ENCODE peak calls at places on chromosomes 13 and 19, in nine cellular contexts. R is T-helper 17 cell; M is T1000; W is activated T-helper 1 cell treated with anti-CD3 and anti-CD28 coated beads, Interleukin-2, amount 50 U/mL, for 16 hours; Q is NCI-H2107; J is fibroblast of the conjunctiva; H is posterior vena cava; P is upper lobe of right lung; U is hypothalamus. F is an unnamed sample.

GRCh38 chr13:28324181-28324789 is 170.6 kb downstream of the FLT1 start:
- DNase-seq in U (no peak), R (no peak), H (no peak), J (no peak), P (no peak), M (peak; percentile 1), Q (no peak), W (no peak), F (no peak)

GRCh38 chr19:45781282-45782161 is 768 bp downstream of the DMPK start:
- DNase-seq in W (no peak), U (no peak), R (no peak), P (no peak), Q (peak; percentile 77), H (no peak), M (peak; percentile 24), J (no peak), F (no peak)

GRCh38 chr13:113327766-113328391 is 30.8 kb downstream of the LAMP1 start:
- DNase-seq in W (no peak), P (no peak), M (no peak), Q (no peak), J (no peak), U (no peak), H (no peak), R (no peak), F (no peak)

GRCh38 chr19:14441041-14441938 is 8.2 kb downstream of the PKN1 start:
- DNase-seq in U (no peak), W (no peak), R (no peak), Q (no peak), J (no peak), P (no peak), H (no peak), M (no peak), F (no peak)

GRCh38 chr13:101382086-101382485 is 34.2 kb downstream of the NALCN start:
- DNase-seq in H (no peak), J (no peak), Q (no peak), U (no peak), P (no peak), W (no peak), M (no peak), R (no peak), F (no peak)

GRCh38 chr19:7665076-7665475 is 3.8 kb upstream of the RETN start:
- DNase-seq in H (no peak), M (no peak), R (no peak), Q (no peak), U (no peak), J (peak; percentile 82), P (no peak), W (no peak), F (no peak)

GRCh38 chr19:23440791-23441190 is 45.5 kb upstream of the ZNF91 start:
- DNase-seq in U (no peak), P (no peak), W (no peak), H (no peak), R (no peak), J (no peak), M (no peak), Q (no peak), F (no peak)

GRCh38 chr13:112000888-112001287 is 66.1 kb upstream of the SOX1 start:
- DNase-seq in J (no peak), U (no peak), R (no peak), Q (no peak), P (no peak), M (no peak), H (no peak), W (no peak), F (no peak)

GRCh38 chr19:408441-409005 is 424 bp downstream of the C2CD4C start:
- DNase-seq in P (peak; percentile 59), U (no peak), W (no peak), Q (no peak), R (no peak), J (no peak), M (no peak), H (peak; percentile 73), F (peak; percentile 56)

GRCh38 chr13:97344250-97345175 is 89.5 kb upstream of the RAP2A start:
- DNase-seq in M (no peak), U (no peak), H (no peak), J (peak; percentile 57), W (no peak), R (no peak), Q (no peak), P (no peak), F (no peak)

GRCh38 chr19:51586799-51587198 is 15.7 kb downstream of the ZNF175 start:
- DNase-seq in U (no peak), P (no peak), R (no peak), H (no peak), M (no peak), W (no peak), Q (no peak), J (no peak), F (no peak)

GRCh38 chr13:43936630-43937029 is 56.9 kb downstream of the LACC1 start:
- DNase-seq in R (no peak), M (no peak), H (no peak), Q (no peak), P (no peak), U (no peak), J (no peak), W (no peak), F (no peak)

GRCh38 chr19:34232566-34233481 is 21.5 kb upstream of the GARRE1 start:
- DNase-seq in P (no peak), M (peak; percentile 33), R (no peak), U (no peak), H (peak; percentile 89), Q (no peak), W (no peak), J (peak; percentile 52), F (no peak)

GRCh38 chr13:48235100-48235813 is 2.3 kb downstream of the ITM2B start:
- DNase-seq in M (no peak), H (no peak), P (no peak), W (no peak), U (no peak), J (no peak), Q (no peak), R (no peak), F (no peak)

GRCh38 chr13:36673838-36674326 is at the start of gene SERTM1:
- DNase-seq in M (peak; percentile 3), R (no peak), U (no peak), J (no peak), H (no peak), Q (no peak), W (no peak), P (peak; percentile 68), F (peak; percentile 74)

GRCh38 chr19:40465025-40465780 is at the start of gene BLVRB:
- DNase-seq in U (no peak), J (no peak), H (no peak), R (no peak), P (no peak), W (no peak), M (no peak), Q (no peak), F (no peak)

GRCh38 chr13:23433171-23434153 is at the start of gene SACS:
- DNase-seq in J (no peak), Q (no peak), P (no peak), U (peak; percentile 40), W (no peak), H (no peak), R (no peak), M (no peak), F (no peak)

GRCh38 chr13:47215741-47216140 is 318.9 kb upstream of the HTR2A start:
- DNase-seq in P (no peak), W (no peak), J (peak; percentile 59), Q (no peak), M (peak; percentile 12), H (no peak), R (no peak), U (no peak), F (no peak)

GRCh38 chr13:35163674-35164073 is 221.6 kb downstream of the NBEA start:
- DNase-seq in M (no peak), R (no peak), P (no peak), U (no peak), W (no peak), Q (no peak), J (no peak), H (no peak), F (no peak)

GRCh38 chr19:17205237-17206140 is 9.7 kb upstream of the USE1 start:
- DNase-seq in Q (no peak), H (no peak), J (peak; percentile 39), M (no peak), P (peak; percentile 86), W (peak; percentile 45), U (peak; percentile 2), R (peak; percentile 30), F (no peak)

GRCh38 chr13:41941174-41941573 is 19.7 kb downstream of the VWA8 start:
- DNase-seq in R (no peak), H (no peak), J (no peak), W (no peak), P (no peak), Q (no peak), U (no peak), M (no peak), F (no peak)

GRCh38 chr13:114109646-114110045 is 22.8 kb downstream of the RASA3 start:
- DNase-seq in H (peak; percentile 84), W (no peak), P (peak; percentile 64), M (no peak), U (no peak), Q (no peak), J (no peak), R (no peak), F (no peak)

GRCh38 chr19:53813996-53814395 is 10.1 kb downstream of the NLRP12 start:
- DNase-seq in J (no peak), M (no peak), U (no peak), H (no peak), P (no peak), W (no peak), R (no peak), Q (no peak), F (no peak)

GRCh38 chr19:49637865-49638350 is 2.0 kb downstream of the RRAS start:
- DNase-seq in R (no peak), P (peak; percentile 92), M (peak; percentile 49), J (peak; percentile 74), U (no peak), H (peak; percentile 95), W (no peak), Q (no peak), F (peak; percentile 54)

GRCh38 chr19:51121257-51121656 is 3.4 kb upstream of the SIGLEC9 start:
- DNase-seq in J (no peak), P (no peak), H (peak; percentile 49), R (no peak), W (no peak), U (no peak), M (no peak), Q (no peak), F (no peak)

GRCh38 chr13:23743269-23743668 is 145.9 kb downstream of the MIPEP start:
- DNase-seq in R (no peak), H (no peak), J (no peak), P (no peak), U (no peak), Q (no peak), W (no peak), M (no peak), F (no peak)

GRCh38 chr19:50749490-50749889 is 20.8 kb upstream of the GPR32 start:
- DNase-seq in J (no peak), U (no peak), R (no peak), P (no peak), M (no peak), W (no peak), Q (no peak), H (no peak), F (no peak)

F was measured in mesothelial cell of epicardium.